ENCODE peak calls at places on chromosomes 12 and 14, in four cellular contexts. J is stomach, H is IMR-90, L is memory B cell. Y is an unnamed sample.

GRCh38 chr12:57110189-57111045 is 745 bp downstream of the STAT6 start:
- DNase-seq in J (peak), H (peak), L (peak), Y (no peak)

GRCh38 chr12:45989857-45990467 is 412 bp downstream of the SCAF11 start:
- DNase-seq in J (peak), H (peak), L (peak), Y (peak)

GRCh38 chr14:77268989-77269595 is 1.9 kb downstream of the NGB start:
- DNase-seq in J (no peak), H (no peak), L (no peak), Y (no peak)

GRCh38 chr14:57297852-57298251 is 29.1 kb downstream of the AP5M1 start:
- DNase-seq in J (no peak), H (no peak), L (no peak), Y (no peak)

GRCh38 chr12:62766516-62766915 is 168.4 kb downstream of the PPM1H start:
- DNase-seq in J (no peak), H (no peak), L (no peak), Y (no peak)

GRCh38 chr12:78981-79380 is 12.4 kb downstream of the IQSEC3 start:
- DNase-seq in J (no peak), H (no peak), L (no peak), Y (no peak)

GRCh38 chr14:103739793-103740501 is 24.3 kb downstream of the ZFYVE21 start:
- DNase-seq in J (no peak), H (no peak), L (no peak), Y (no peak)

GRCh38 chr14:60242420-60242819 is 6.6 kb upstream of the PPM1A start:
- DNase-seq in J (no peak), H (no peak), L (no peak), Y (no peak)

GRCh38 chr14:99946652-99947489 is 118.4 kb upstream of the EVL start:
- DNase-seq in J (peak), H (no peak), L (peak), Y (peak)

GRCh38 chr12:16003460-16003859 is 92.3 kb downstream of the DERA start:
- DNase-seq in J (no peak), H (no peak), L (no peak), Y (no peak)

GRCh38 chr14:23567186-23568020 is at the start of gene AP1G2:
- DNase-seq in J (peak), H (peak), L (peak), Y (peak)

GRCh38 chr12:130290114-130290513 is 47.6 kb upstream of the PIWIL1 start:
- DNase-seq in J (no peak), H (no peak), L (no peak), Y (no peak)

GRCh38 chr14:76375484-76375883 is 453 bp upstream of the ESRRB start:
- DNase-seq in J (no peak), H (no peak), L (no peak), Y (no peak)

GRCh38 chr12:122244565-122245371 is 18.9 kb upstream of the DIABLO start:
- DNase-seq in J (no peak), H (no peak), L (no peak), Y (no peak)

GRCh38 chr12:124401563-124402180 is 106.8 kb downstream of the RFLNA start:
- DNase-seq in J (no peak), H (no peak), L (no peak), Y (no peak)

GRCh38 chr12:104458645-104459555 is 2.2 kb downstream of the CHST11 start:
- DNase-seq in J (no peak), H (no peak), L (peak), Y (no peak)

GRCh38 chr14:54676822-54677708 is 110.1 kb downstream of the SAMD4A start:
- DNase-seq in J (no peak), H (peak), L (no peak), Y (no peak)

GRCh38 chr12:83005534-83006197 is 319.0 kb downstream of the TMTC2 start:
- DNase-seq in J (no peak), H (no peak), L (no peak), Y (no peak)

GRCh38 chr14:64229489-64229888 is 64.7 kb downstream of the ESR2 start:
- DNase-seq in J (no peak), H (no peak), L (no peak), Y (no peak)

GRCh38 chr12:48788852-48789775 is at the start of gene ADCY6:
- DNase-seq in J (peak), H (peak), L (no peak), Y (peak)

GRCh38 chr14:94867931-94868597 is 98.2 kb upstream of the GSC start:
- DNase-seq in J (no peak), H (no peak), L (no peak), Y (no peak)

GRCh38 chr14:99587463-99588278 is 16.3 kb downstream of the CCDC85C start:
- DNase-seq in J (no peak), H (no peak), L (no peak), Y (no peak)

GRCh38 chr12:1559729-1560128 is 34.7 kb downstream of the FBXL14 start:
- DNase-seq in J (no peak), H (no peak), L (no peak), Y (peak)

GRCh38 chr14:50003213-50004021 is 110.5 kb downstream of the ARF6 start:
- DNase-seq in J (peak), H (peak), L (peak), Y (peak)

GRCh38 chr14:75433631-75434556 is 6.1 kb downstream of the JDP2 start:
- DNase-seq in J (no peak), H (no peak), L (no peak), Y (no peak)

GRCh38 chr14:55766071-55766470 is 186.1 kb downstream of the KTN1 start:
- DNase-seq in J (no peak), H (no peak), L (no peak), Y (no peak)

GRCh38 chr14:104801284-104802119 is 601 bp downstream of the ZBTB42 start:
- DNase-seq in J (peak), H (no peak), L (no peak), Y (no peak)

GRCh38 chr14:69650948-69651369 is 39.6 kb downstream of the SUSD6 start:
- DNase-seq in J (no peak), H (no peak), L (no peak), Y (no peak)